ENCODE peak calls at places on chromosomes 11 and 22, in four cellular contexts. T is fibroblast of pulmonary artery, O is kidney epithelial cell, D is adrenal gland. J is an unnamed sample.

GRCh38 chr11:120969993-120970392 is 53.9 kb upstream of the TBCEL start:
- DNase-seq in T (no peak), O (no peak), D (no peak), J (no peak)

GRCh38 chr11:101482556-101483124 is 101.2 kb downstream of the TRPC6 start:
- DNase-seq in T (no peak), O (no peak), D (no peak), J (no peak)

GRCh38 chr11:116110356-116110755 is 606.1 kb upstream of the CADM1 start:
- DNase-seq in T (no peak), O (no peak), D (no peak), J (no peak)

GRCh38 chr11:73184953-73185671 is 33.0 kb upstream of the P2RY2 start:
- DNase-seq in T (peak), O (no peak), D (peak), J (no peak)

GRCh38 chr11:94563176-94563847 is 3.9 kb upstream of the PIWIL4 start:
- DNase-seq in T (peak), O (no peak), D (peak), J (no peak)

GRCh38 chr22:29136715-29137700 is 64.2 kb downstream of the KREMEN1 start:
- DNase-seq in T (no peak), O (no peak), D (no peak), J (no peak)

GRCh38 chr11:118663381-118663780 is 16.1 kb downstream of the TREH start:
- DNase-seq in T (no peak), O (no peak), D (no peak), J (no peak)

GRCh38 chr11:95524328-95525036 is 265.1 kb downstream of the FAM76B start:
- DNase-seq in T (no peak), O (no peak), D (no peak), J (no peak)

GRCh38 chr11:19218801-19219460 is 17.1 kb upstream of the CSRP3 start:
- DNase-seq in T (peak), O (no peak), D (peak), J (no peak)

GRCh38 chr22:31490496-31490925 is 869 bp upstream of the EIF4ENIF1 start:
- DNase-seq in T (peak), O (no peak), D (peak), J (peak)

GRCh38 chr11:118608268-118609214 is 1.1 kb downstream of the PHLDB1 start:
- DNase-seq in T (peak), O (no peak), D (peak), J (no peak)

GRCh38 chr22:37237371-37238268 is 6.4 kb downstream of the RAC2 start:
- DNase-seq in T (no peak), O (no peak), D (no peak), J (peak)

GRCh38 chr11:86067230-86068137 is 1.4 kb downstream of the PICALM start:
- DNase-seq in T (no peak), O (no peak), D (no peak), J (no peak)

GRCh38 chr11:16992846-16993245 is 21.4 kb downstream of the PLEKHA7 start:
- DNase-seq in T (no peak), O (no peak), D (no peak), J (no peak)

GRCh38 chr11:45580399-45580798 is 85.0 kb downstream of the CHST1 start:
- DNase-seq in T (peak), O (peak), D (peak), J (peak)

GRCh38 chr11:121439337-121439736 is 12.8 kb upstream of the SORL1 start:
- DNase-seq in T (no peak), O (no peak), D (no peak), J (no peak)

GRCh38 chr11:126857860-126858808 is 142.4 kb downstream of the KIRREL3 start:
- DNase-seq in T (peak), O (no peak), D (peak), J (peak)

GRCh38 chr11:120539681-120540369 is 28.3 kb downstream of the GRIK4 start:
- DNase-seq in T (no peak), O (peak), D (peak), J (no peak)

GRCh38 chr11:69971741-69972140 is 106.4 kb upstream of the ANO1 start:
- DNase-seq in T (no peak), O (no peak), D (no peak), J (no peak)

GRCh38 chr11:62921201-62921572 is at the start of gene CHRM1:
- DNase-seq in T (no peak), O (no peak), D (no peak), J (no peak)

GRCh38 chr11:123630126-123630531 is 24.3 kb downstream of the SCN3B start:
- DNase-seq in T (no peak), O (no peak), D (peak), J (no peak)

GRCh38 chr11:14644396-14645246 is 1.0 kb downstream of the PDE3B start:
- DNase-seq in T (peak), O (no peak), D (peak), J (no peak)

GRCh38 chr11:14645247-14645912 is 1.8 kb downstream of the PDE3B start:
- DNase-seq in T (peak), O (no peak), D (no peak), J (no peak)

GRCh38 chr11:14642453-14642852 is 1.2 kb upstream of the PDE3B start:
- DNase-seq in T (no peak), O (no peak), D (no peak), J (no peak)

GRCh38 chr11:14642873-14643696 is 519 bp upstream of the PDE3B start:
- DNase-seq in T (no peak), O (no peak), D (no peak), J (no peak)

DNA sequence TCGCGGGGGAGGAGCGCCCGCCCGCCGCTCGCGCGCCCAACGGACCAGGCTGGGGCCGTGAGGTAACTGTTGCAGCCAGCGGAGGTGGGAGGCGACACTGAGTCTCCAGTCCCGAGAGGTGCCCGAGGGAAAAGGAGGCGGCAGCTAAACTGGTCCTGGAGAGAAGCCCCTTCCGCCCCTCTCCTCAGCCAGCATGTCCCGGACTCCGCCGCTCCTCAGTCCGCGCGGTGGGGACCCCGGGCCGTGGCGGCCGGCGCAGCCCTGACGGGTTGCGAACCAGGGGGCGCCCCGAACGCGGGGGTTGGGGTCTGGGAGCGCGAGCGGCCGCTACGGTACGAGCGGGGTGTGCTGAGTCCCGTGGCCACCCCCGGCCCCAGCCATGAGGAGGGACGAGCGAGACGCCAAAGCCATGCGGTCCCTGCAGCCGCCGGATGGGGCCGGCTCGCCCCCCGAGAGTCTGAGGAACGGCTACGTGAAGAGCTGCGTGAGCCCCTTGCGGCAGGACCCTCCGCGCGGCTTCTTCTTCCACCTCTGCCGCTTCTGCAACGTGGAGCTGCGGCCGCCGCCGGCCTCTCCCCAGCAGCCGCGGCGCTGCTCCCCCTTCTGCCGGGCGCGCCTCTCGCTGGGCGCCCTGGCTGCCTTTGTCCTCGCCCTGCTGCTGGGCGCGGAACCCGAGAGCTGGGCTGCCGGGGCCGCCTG is at the start of gene PDE3B:
- DNase-seq in T (peak), O (peak), D (peak), J (no peak)
- TF ChIP-seq CTCF in T (no peak), O (peak), D (no peak), J (no peak)

DNA sequence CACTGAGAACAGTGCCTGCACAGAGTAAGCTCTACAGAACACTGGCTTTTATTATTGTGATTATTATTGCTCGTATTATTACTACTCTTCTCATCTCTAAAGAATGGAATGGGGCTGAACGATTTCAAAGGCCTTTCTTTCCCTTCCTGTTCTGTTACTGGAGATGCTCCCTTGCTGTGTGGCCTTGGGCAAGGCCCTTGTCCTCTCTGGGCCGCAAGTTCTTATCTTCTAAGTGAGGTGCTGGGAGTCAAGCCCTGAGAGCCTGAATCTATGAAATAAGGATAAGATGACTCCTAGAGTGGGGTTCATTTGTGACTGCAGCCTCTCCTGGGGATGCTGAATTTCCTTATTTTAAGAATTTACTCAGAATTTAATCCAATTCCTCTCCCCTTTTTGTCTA is 113.5 kb downstream of the FBXO7 start:
- DNase-seq in T (no peak), O (no peak), D (no peak), J (no peak)
- TF ChIP-seq CTCF in T (no peak), O (no peak), D (no peak), J (no peak)

DNA sequence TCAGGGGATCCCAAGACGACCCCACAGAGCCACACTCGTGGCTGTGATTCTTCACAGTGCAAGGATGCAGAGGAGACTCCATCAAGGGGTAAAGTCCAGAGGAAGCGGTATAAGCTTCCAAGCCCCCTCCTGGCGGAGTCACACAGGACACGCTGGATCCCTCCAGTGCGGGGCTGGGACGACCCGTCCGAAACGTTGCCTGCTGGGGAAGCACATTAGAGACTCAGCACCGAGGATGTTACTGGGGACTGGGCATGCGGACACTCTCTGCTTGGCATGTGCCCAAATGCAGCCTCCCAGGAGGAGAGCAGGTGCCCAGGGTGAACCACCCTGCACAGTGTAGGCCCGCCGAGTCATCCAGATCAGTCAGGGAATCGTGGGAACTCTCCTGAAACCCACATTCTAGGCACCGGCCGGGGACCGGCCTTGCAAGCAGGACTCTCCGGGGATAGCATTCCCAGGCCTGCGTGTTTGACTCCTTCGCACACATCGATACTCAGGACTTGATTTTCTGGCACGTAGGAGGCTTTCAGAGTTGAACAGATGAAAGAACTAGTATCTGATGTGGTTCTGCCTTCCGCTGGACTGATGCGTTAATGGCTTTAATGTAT is 229.8 kb downstream of the TBC1D22A start:
- DNase-seq in T (no peak), O (no peak), D (no peak), J (no peak)
- TF ChIP-seq CTCF in T (no peak), O (no peak), D (no peak), J (no peak)

GRCh38 chr11:64006468-64006867 is 20.2 kb downstream of the OTUB1 start:
- DNase-seq in T (no peak), O (no peak), D (no peak), J (no peak)

GRCh38 chr11:64009234-64009633 is 23.0 kb downstream of the OTUB1 start:
- DNase-seq in T (no peak), O (no peak), D (no peak), J (no peak)

GRCh38 chr11:64008283-64008931 is 22.2 kb downstream of the OTUB1 start:
- DNase-seq in T (no peak), O (no peak), D (no peak), J (no peak)

GRCh38 chr11:64007160-64007628 is 21.0 kb downstream of the OTUB1 start:
- DNase-seq in T (peak), O (no peak), D (peak), J (no peak)

DNA sequence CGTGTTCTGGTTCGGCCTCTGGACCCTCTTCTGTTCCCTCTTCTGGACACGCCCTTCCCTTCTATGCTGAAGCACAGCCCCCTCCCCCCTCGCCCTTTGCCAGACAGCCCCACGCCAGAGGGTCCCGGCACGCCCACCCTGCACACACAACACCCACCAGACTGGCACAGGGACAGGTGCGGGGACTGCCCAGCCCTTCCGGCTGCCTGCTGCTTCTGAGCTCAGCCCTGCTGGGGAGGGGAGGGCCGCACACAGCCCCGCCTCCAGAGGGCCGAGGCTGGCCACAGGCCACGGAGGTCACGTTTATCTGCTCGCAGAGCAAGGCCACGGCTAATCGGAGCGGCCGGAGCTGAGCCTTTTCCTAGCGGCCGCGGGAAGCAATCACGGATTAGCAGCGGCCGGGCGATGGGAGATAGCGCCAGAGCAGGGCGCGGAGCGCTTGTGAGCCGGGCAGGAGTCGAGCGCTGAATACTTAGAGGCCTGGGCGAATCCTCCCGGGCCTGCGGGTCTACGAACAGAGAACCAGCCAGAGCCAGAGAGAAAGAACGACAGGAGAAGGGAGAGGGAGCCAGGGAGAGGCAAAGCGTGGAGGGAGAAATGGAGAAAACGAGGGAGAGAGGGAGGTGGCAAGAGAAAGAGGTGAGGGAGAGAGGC is 21.5 kb downstream of the OTUB1 start:
- DNase-seq in T (peak), O (no peak), D (peak), J (peak)
- TF ChIP-seq CTCF in T (peak), O (peak), D (peak), J (peak)

J was measured in retinal pigment epithelial cell.